ENCODE peak calls at places on chromosomes 2 and 18, in ten cellular contexts. L, A, N, B, Q, O, R, P, D and T are unnamed samples.

GRCh38 chr18:1133541-1133940 is 228.9 kb downstream of the ADCYAP1 start:
- DNase-seq in D (no peak), B (no peak), Q (no peak), O (peak), P (no peak), A (no peak), R (no peak), N (peak), L (no peak), T (no peak)

GRCh38 chr2:164066095-164066494 is 330.3 kb upstream of the FIGN start:
- DNase-seq in R (no peak), B (no peak), P (no peak), L (no peak), Q (no peak), A (no peak), O (no peak), D (no peak), N (no peak), T (no peak)

GRCh38 chr2:180048256-180048655 is 41.2 kb upstream of the CWC22 start:
- DNase-seq in A (no peak), P (no peak), Q (no peak), B (no peak), R (no peak), D (no peak), L (no peak), O (no peak), N (no peak), T (no peak)

GRCh38 chr2:208017721-208018120 is 7.6 kb downstream of the PLEKHM3 start:
- DNase-seq in O (no peak), D (no peak), L (no peak), P (no peak), N (no peak), Q (no peak), B (no peak), A (no peak), R (no peak), T (no peak)

GRCh38 chr2:118661184-118661583 is 186.3 kb downstream of the EN1 start:
- DNase-seq in A (no peak), B (no peak), P (no peak), N (no peak), Q (no peak), L (no peak), D (no peak), O (no peak), R (no peak), T (no peak)

GRCh38 chr2:142750858-142751257 is 126.6 kb upstream of the KYNU start:
- DNase-seq in L (no peak), R (no peak), N (no peak), A (no peak), O (no peak), Q (no peak), B (no peak), P (no peak), D (no peak), T (no peak)

GRCh38 chr2:44324971-44325426 is 36.3 kb downstream of the PREPL start:
- DNase-seq in A (no peak), O (no peak), P (no peak), D (no peak), B (no peak), L (no peak), Q (no peak), R (peak), N (no peak), T (no peak)

GRCh38 chr2:212892193-212892592 is 259.2 kb downstream of the IKZF2 start:
- DNase-seq in O (peak), P (no peak), L (no peak), N (no peak), B (peak), D (peak), A (no peak), R (no peak), Q (no peak), T (peak)

GRCh38 chr2:221758076-221758475 is 186.0 kb upstream of the EPHA4 start:
- DNase-seq in L (no peak), Q (no peak), P (no peak), O (no peak), R (no peak), D (no peak), A (no peak), B (peak), N (no peak), T (no peak)

GRCh38 chr2:146852661-146853060 is 992.2 kb upstream of the ACVR2A start:
- DNase-seq in P (no peak), A (no peak), L (no peak), O (no peak), N (no peak), Q (no peak), D (no peak), R (no peak), B (no peak), T (no peak)

GRCh38 chr2:60352491-60353405 is 200.7 kb downstream of the BCL11A start:
- DNase-seq in P (no peak), N (no peak), O (no peak), D (no peak), R (no peak), B (no peak), Q (no peak), A (no peak), L (no peak), T (no peak)

GRCh38 chr18:79918089-79919011 is 33.1 kb downstream of the SLC66A2 start:
- DNase-seq in R (no peak), N (no peak), D (no peak), Q (peak), A (peak), O (no peak), B (no peak), L (no peak), P (no peak), T (no peak)

GRCh38 chr2:203672856-203673255 is 33.6 kb upstream of the CD28 start:
- DNase-seq in Q (no peak), R (no peak), B (no peak), D (no peak), O (no peak), P (no peak), N (no peak), A (no peak), L (no peak), T (no peak)

GRCh38 chr2:203678971-203679370 is 27.5 kb upstream of the CD28 start:
- DNase-seq in P (no peak), N (no peak), O (no peak), A (no peak), R (no peak), L (no peak), Q (no peak), B (no peak), D (no peak), T (no peak)

GRCh38 chr2:203671876-203672275 is 34.6 kb upstream of the CD28 start:
- DNase-seq in B (no peak), N (no peak), A (no peak), D (no peak), L (no peak), R (no peak), O (no peak), Q (no peak), P (no peak), T (no peak)

GRCh38 chr2:203673933-203674332 is 32.5 kb upstream of the CD28 start:
- DNase-seq in O (no peak), D (no peak), Q (no peak), P (no peak), N (no peak), B (peak), A (peak), L (no peak), R (no peak), T (no peak)

GRCh38 chr2:203675086-203675485 is 31.4 kb upstream of the CD28 start:
- DNase-seq in D (no peak), O (no peak), L (no peak), R (no peak), A (no peak), N (no peak), P (no peak), Q (no peak), B (no peak), T (no peak)
- H3K27ac ChIP-seq in D (no peak), O (no peak), L (no peak), R (no peak), A (peak), N (no peak), P (no peak), Q (no peak), B (no peak), T (no peak)

DNA sequence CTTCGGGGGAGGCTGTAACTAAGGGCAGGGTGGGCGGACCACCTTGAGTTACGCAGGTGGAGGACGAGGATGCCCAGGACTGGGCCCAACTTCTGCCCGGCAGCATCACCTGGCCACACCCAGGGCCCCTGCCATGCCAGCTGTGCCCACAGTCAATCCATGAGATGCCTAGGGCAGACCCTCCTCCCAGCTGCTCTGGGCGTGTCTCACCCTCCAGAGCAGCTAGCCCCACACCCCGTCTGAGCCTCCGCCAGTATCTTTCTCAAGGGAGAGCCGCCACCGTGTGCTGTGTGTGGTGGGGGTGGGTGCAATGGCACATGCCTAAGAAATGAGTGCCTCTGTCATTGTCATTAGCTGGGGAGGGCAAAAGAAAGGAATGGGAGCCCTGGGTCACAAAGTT is 18.0 kb downstream of the HS6ST1 start:
- DNase-seq in B (no peak), A (no peak), P (no peak), O (no peak), R (no peak), L (no peak), N (no peak), D (no peak), Q (no peak), T (no peak)
- H3K27ac ChIP-seq in B (no peak), A (peak), P (no peak), O (no peak), R (no peak), L (no peak), N (no peak), D (no peak), Q (no peak), T (no peak)

GRCh38 chr2:85724731-85725181 is 29.0 kb upstream of the ATOH8 start:
- DNase-seq in A (peak), Q (no peak), D (no peak), B (no peak), O (no peak), N (no peak), R (no peak), L (no peak), P (no peak), T (no peak)
- H3K27ac ChIP-seq in A (no peak), Q (no peak), D (no peak), B (no peak), O (no peak), N (no peak), R (no peak), L (no peak), P (no peak), T (no peak)

DNA sequence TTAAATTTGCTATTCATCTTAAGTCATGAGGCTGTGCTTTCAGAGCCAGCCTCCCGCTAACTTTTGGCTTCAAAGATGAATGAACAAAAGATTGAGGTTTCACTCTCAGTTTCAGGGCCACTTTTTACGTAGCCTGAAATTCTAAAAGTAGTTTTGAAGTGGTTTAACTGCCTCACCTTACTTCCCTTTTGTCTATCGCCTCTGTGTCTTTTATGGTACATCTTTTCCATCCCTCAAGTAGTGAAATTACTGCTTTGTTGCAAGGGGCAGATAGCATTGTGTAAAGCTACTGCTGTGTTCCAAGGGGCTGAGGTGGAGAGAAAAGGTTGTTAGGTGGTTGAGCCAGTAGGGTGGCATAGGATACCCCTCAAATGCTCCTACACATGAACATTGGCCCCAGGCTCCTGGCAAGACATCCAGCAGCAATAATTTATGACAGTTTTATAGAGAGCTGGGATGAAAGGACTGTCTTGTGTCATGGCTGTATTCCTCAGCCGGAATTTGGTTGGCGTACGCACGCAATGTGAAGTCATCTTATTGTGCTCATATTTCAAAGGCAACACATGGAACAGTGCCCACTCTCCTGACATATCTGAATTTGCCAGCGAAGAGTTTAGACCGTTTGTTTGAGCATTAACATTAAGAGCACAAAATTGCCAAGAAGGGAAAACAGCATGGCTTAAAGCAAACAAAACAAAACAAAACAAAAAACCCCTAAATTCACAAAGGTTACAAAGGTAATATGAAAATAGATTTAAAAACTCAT is 32.2 kb downstream of the QPCT start:
- DNase-seq in O (no peak), A (peak), R (no peak), N (no peak), L (no peak), B (no peak), P (no peak), Q (peak), D (no peak), T (peak)
- H3K27ac ChIP-seq in O (no peak), A (peak), R (no peak), N (no peak), L (no peak), B (no peak), P (no peak), Q (no peak), D (no peak), T (peak)

GRCh38 chr2:64658269-64658668 is 4.6 kb upstream of the SERTAD2 start:
- DNase-seq in N (no peak), P (no peak), R (no peak), O (no peak), D (no peak), Q (no peak), L (no peak), B (peak), A (no peak), T (no peak)
- H3K27ac ChIP-seq in N (no peak), P (no peak), R (no peak), O (no peak), D (no peak), Q (no peak), L (no peak), B (peak), A (no peak), T (no peak)